ENCODE peak calls at places on chromosomes 16 and 17, in six cellular contexts. R, P, Q, A, N and W are unnamed samples.

GRCh38 chr17:4249452-4250029 is 14.2 kb downstream of the ANKFY1 start:
- DNase-seq in R (peak), P (peak), Q (peak), A (no peak), N (no peak), W (no peak)

GRCh38 chr16:78275420-78275819 is 176.0 kb downstream of the WWOX start:
- DNase-seq in R (no peak), P (no peak), Q (no peak), A (no peak), N (no peak), W (no peak)

GRCh38 chr17:48842746-48843145 is 11.9 kb downstream of the CALCOCO2 start:
- DNase-seq in R (no peak), P (no peak), Q (no peak), A (no peak), N (no peak), W (no peak)

GRCh38 chr17:58918072-58918471 is 162.4 kb downstream of the PPM1E start:
- DNase-seq in R (no peak), P (no peak), Q (no peak), A (no peak), N (no peak), W (no peak)

GRCh38 chr16:84362410-84362809 is 5.9 kb upstream of the ATP2C2 start:
- DNase-seq in R (peak), P (no peak), Q (no peak), A (no peak), N (no peak), W (no peak)

GRCh38 chr16:22296225-22297113 is 740 bp upstream of the POLR3E start:
- DNase-seq in R (no peak), P (no peak), Q (no peak), A (no peak), N (no peak), W (no peak)

GRCh38 chr17:68290268-68290954 is 516 bp downstream of the SLC16A6 start:
- DNase-seq in R (peak), P (no peak), Q (peak), A (no peak), N (no peak), W (no peak)

GRCh38 chr17:2107506-2107905 is 52.6 kb downstream of the HIC1 start:
- DNase-seq in R (no peak), P (no peak), Q (no peak), A (no peak), N (no peak), W (no peak)

GRCh38 chr16:87178977-87179376 is 138.2 kb downstream of the C16orf95 start:
- DNase-seq in R (peak), P (peak), Q (no peak), A (peak), N (no peak), W (no peak)

GRCh38 chr17:77312061-77312684 is 171.4 kb downstream of the SEC14L1 start:
- DNase-seq in R (peak), P (no peak), Q (no peak), A (no peak), N (no peak), W (no peak)

GRCh38 chr17:34716291-34716690 is 136.9 kb downstream of the TMEM132E start:
- DNase-seq in R (no peak), P (no peak), Q (no peak), A (no peak), N (no peak), W (no peak)

GRCh38 chr16:83966153-83966696 is 1.8 kb upstream of the NECAB2 start:
- DNase-seq in R (peak), P (no peak), Q (no peak), A (no peak), N (no peak), W (no peak)

GRCh38 chr17:47949197-47949759 is 7.9 kb downstream of the PNPO start:
- DNase-seq in R (peak), P (peak), Q (peak), A (peak), N (peak), W (no peak)

GRCh38 chr17:57999496-58000017 is 7.5 kb downstream of the SRSF1 start:
- DNase-seq in R (no peak), P (peak), Q (peak), A (no peak), N (peak), W (no peak)

GRCh38 chr17:79627766-79628690 is 17.2 kb upstream of the RBFOX3 start:
- DNase-seq in R (no peak), P (no peak), Q (no peak), A (peak), N (no peak), W (no peak)

GRCh38 chr17:68707032-68707431 is 105.9 kb upstream of the FAM20A start:
- DNase-seq in R (peak), P (peak), Q (no peak), A (no peak), N (no peak), W (peak)

GRCh38 chr16:23847938-23848337 is 12.2 kb downstream of the PRKCB start:
- DNase-seq in R (no peak), P (no peak), Q (peak), A (no peak), N (no peak), W (no peak)

GRCh38 chr16:88116121-88116900 is 165.1 kb downstream of the BANP start:
- DNase-seq in R (no peak), P (peak), Q (no peak), A (no peak), N (no peak), W (no peak)

GRCh38 chr16:27353853-27354252 is 40.1 kb downstream of the IL4R start:
- DNase-seq in R (no peak), P (no peak), Q (no peak), A (no peak), N (no peak), W (no peak)

GRCh38 chr17:38448208-38448776 is 20.0 kb downstream of the ARHGAP23 start:
- DNase-seq in R (peak), P (peak), Q (no peak), A (no peak), N (no peak), W (no peak)

GRCh38 chr17:67833134-67833533 is 7.8 kb downstream of the BPTF start:
- DNase-seq in R (no peak), P (no peak), Q (no peak), A (no peak), N (no peak), W (no peak)

GRCh38 chr16:47732806-47733150 is 271.6 kb downstream of the PHKB start:
- DNase-seq in R (peak), P (peak), Q (no peak), A (no peak), N (no peak), W (peak)

GRCh38 chr16:27770271-27771196 is 220.6 kb downstream of the KATNIP start:
- DNase-seq in R (peak), P (no peak), Q (no peak), A (no peak), N (no peak), W (no peak)

GRCh38 chr17:7745748-7746470 is 28.4 kb downstream of the DNAH2 start:
- DNase-seq in R (peak), P (peak), Q (no peak), A (peak), N (peak), W (peak)

DNA sequence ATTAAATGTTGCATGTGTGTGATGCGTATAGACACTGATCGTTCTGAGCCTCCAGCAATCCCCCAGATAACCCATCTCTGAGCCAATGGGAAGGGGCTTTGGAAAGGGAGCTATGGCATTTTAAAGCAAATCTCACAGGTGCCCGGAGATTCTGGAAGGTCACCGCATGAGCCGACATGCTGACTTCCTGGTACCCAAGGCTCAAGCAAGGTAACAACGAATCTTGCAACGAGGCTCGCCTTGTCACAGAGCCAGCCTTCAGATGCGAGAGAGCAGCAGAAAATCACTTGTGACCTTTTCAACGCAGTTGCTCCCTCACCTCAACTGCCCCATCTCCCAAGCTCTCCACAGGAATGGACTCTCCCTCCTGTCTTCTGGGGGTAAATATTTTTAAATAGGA is 154.8 kb upstream of the CDH5 start:
- DNase-seq in R (no peak), P (no peak), Q (no peak), A (no peak), N (no peak), W (no peak)
- TF ChIP-seq CTCF in R (no peak), P (no peak), Q (no peak), A (no peak), N (no peak), W (no peak)

DNA sequence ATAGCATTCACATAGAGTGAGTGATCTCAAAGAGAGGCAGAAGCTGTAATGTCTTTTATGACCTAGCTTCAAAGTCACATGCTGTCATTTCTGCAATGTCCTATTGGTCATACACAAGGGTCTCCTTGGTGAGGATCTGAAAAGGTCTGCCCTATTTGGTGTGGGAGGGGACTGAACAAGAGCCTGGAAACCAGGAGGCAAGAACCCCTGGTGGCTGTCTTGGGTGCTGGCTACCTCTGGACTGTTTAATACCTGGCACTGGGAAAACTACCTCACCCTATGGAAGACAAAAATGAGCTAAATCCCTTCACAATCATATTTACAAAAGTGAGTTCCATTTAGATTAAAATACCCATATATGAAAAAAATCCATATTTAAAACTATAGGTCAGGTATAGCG is 9.0 kb downstream of the KCTD13 start:
- DNase-seq in R (no peak), P (no peak), Q (no peak), A (no peak), N (no peak), W (no peak)
- TF ChIP-seq CTCF in R (no peak), P (no peak), Q (no peak), A (no peak), N (no peak), W (no peak)

GRCh38 chr16:3182608-3183444 is 5.2 kb upstream of the OR1F1 start:
- DNase-seq in R (peak), P (no peak), Q (peak), A (no peak), N (no peak), W (no peak)
- TF ChIP-seq CTCF in R (peak), P (peak), Q (no peak), A (no peak), N (no peak), W (peak)

GRCh38 chr17:55825213-55825612 is 74.4 kb downstream of the PCTP start:
- DNase-seq in R (no peak), P (no peak), Q (peak), A (no peak), N (no peak), W (no peak)
- TF ChIP-seq CTCF in R (no peak), P (no peak), Q (peak), A (no peak), N (no peak), W (no peak)

GRCh38 chr16:73546351-73546845 is 498.5 kb upstream of the ZFHX3 start:
- DNase-seq in R (no peak), P (no peak), Q (no peak), A (no peak), N (no peak), W (no peak)

GRCh38 chr16:73544266-73544665 is 496.3 kb upstream of the ZFHX3 start:
- DNase-seq in R (no peak), P (no peak), Q (no peak), A (no peak), N (no peak), W (no peak)

GRCh38 chr16:73545713-73546112 is 497.8 kb upstream of the ZFHX3 start:
- DNase-seq in R (no peak), P (no peak), Q (no peak), A (no peak), N (no peak), W (no peak)

DNA sequence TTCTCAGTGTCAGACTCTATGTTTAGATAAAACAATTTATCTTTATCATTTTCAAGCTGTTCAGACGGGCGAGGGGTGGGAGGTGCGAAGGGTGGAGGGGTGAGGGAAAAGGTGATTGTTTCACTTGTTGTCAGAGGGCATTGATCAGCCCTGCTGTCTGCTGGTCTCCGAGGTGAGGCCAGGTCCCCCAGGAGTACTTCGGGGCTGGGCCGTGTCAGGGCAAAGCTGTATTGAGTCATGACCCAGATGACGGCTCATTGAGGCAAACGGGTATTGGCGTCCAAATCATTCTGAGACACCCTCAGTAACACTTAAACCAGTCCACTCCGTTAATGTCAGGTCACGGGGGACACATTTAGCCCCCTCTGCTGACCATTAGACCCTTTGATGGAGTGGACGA is 502.0 kb upstream of the ZFHX3 start:
- DNase-seq in R (no peak), P (no peak), Q (no peak), A (no peak), N (no peak), W (no peak)
- TF ChIP-seq CTCF in R (no peak), P (no peak), Q (no peak), A (no peak), N (no peak), W (no peak)